ENCODE peak calls at places on chromosomes 11 and 22, in four cellular contexts. Z is cardiac muscle cell, G is breast epithelium, J is neural crest cell. H is an unnamed sample.
A peak's percentile ranks its signal among the peaks of the same experiment; 100 is the strongest.

GRCh38 chr11:28836285-28837081 is 728.3 kb downstream of the METTL15 start:
- DNase-seq in Z (peak; percentile 3), G (no peak), J (no peak), H (no peak)

GRCh38 chr11:65629579-65629978 is 8.3 kb upstream of the SIPA1 start:
- DNase-seq in Z (no peak), G (no peak), J (no peak), H (no peak)

GRCh38 chr11:127110542-127110941 is 110.0 kb upstream of the KIRREL3 start:
- DNase-seq in Z (no peak), G (no peak), J (no peak), H (no peak)

GRCh38 chr11:124761301-124762021 is 629 bp downstream of the ESAM start:
- DNase-seq in Z (no peak), G (no peak), J (no peak), H (no peak)

GRCh38 chr11:130749216-130749615 is 167.1 kb downstream of the SNX19 start:
- DNase-seq in Z (no peak), G (no peak), J (no peak), H (no peak)

GRCh38 chr11:73851046-73851764 is 25.4 kb downstream of the COA4 start:
- DNase-seq in Z (peak; percentile 35), G (no peak), J (no peak), H (no peak)

GRCh38 chr22:44363214-44363979 is 50.6 kb upstream of the SHISAL1 start:
- DNase-seq in Z (no peak), G (peak; percentile 76), J (no peak), H (peak; percentile 79)

GRCh38 chr11:104609297-104609696 is 289.0 kb downstream of the CASP12 start:
- DNase-seq in Z (peak; percentile 66), G (no peak), J (peak; percentile 1), H (no peak)

GRCh38 chr22:43136255-43136654 is 6.9 kb downstream of the MCAT start:
- DNase-seq in Z (peak; percentile 78), G (no peak), J (peak; percentile 55), H (no peak)

GRCh38 chr11:83459802-83460201 is 173.6 kb upstream of the CCDC90B start:
- DNase-seq in Z (no peak), G (no peak), J (no peak), H (no peak)

GRCh38 chr11:16779436-16779835 is 41.0 kb downstream of the C11orf58 start:
- DNase-seq in Z (no peak), G (no peak), J (no peak), H (no peak)

GRCh38 chr11:2586091-2586792 is 113.6 kb downstream of the KCNQ1OT1 start:
- DNase-seq in Z (no peak), G (peak; percentile 12), J (peak; percentile 0), H (no peak)

GRCh38 chr11:6655790-6656580 is at the start of gene DCHS1:
- DNase-seq in Z (peak; percentile 66), G (no peak), J (peak; percentile 33), H (no peak)

GRCh38 chr11:59801981-59802638 is 8.5 kb downstream of the MRPL16 start:
- DNase-seq in Z (no peak), G (no peak), J (no peak), H (no peak)

GRCh38 chr22:40668611-40669390 is 10.5 kb upstream of the MCHR1 start:
- DNase-seq in Z (no peak), G (no peak), J (no peak), H (no peak)

GRCh38 chr11:70456921-70457532 is 58.7 kb downstream of the CTTN start:
- DNase-seq in Z (no peak), G (no peak), J (no peak), H (no peak)

GRCh38 chr22:42547562-42547961 is 6.2 kb upstream of the SERHL2 start:
- DNase-seq in Z (no peak), G (no peak), J (no peak), H (no peak)

GRCh38 chr11:69834251-69834650 is 15.0 kb upstream of the FGF3 start:
- DNase-seq in Z (no peak), G (no peak), J (no peak), H (peak; percentile 3)

GRCh38 chr11:133597236-133597635 is 64.9 kb upstream of the OPCML start:
- DNase-seq in Z (no peak), G (no peak), J (no peak), H (no peak)

GRCh38 chr11:28505216-28505615 is 397.0 kb downstream of the METTL15 start:
- DNase-seq in Z (no peak), G (no peak), J (no peak), H (no peak)

GRCh38 chr11:43685483-43685882 is 4.9 kb downstream of the HSD17B12 start:
- DNase-seq in Z (no peak), G (no peak), J (no peak), H (no peak)

GRCh38 chr11:27296406-27296994 is 66.5 kb downstream of the CCDC34 start:
- DNase-seq in Z (peak; percentile 64), G (no peak), J (no peak), H (no peak)

GRCh38 chr11:1569251-1569780 is 2.8 kb downstream of the DUSP8 start:
- DNase-seq in Z (no peak), G (no peak), J (no peak), H (no peak)

GRCh38 chr11:1566381-1567051 is 5.6 kb downstream of the DUSP8 start:
- DNase-seq in Z (no peak), G (no peak), J (no peak), H (no peak)

GRCh38 chr11:1568451-1568911 is 3.6 kb downstream of the DUSP8 start:
- DNase-seq in Z (no peak), G (no peak), J (no peak), H (no peak)

GRCh38 chr11:1567052-1567720 is 4.9 kb downstream of the DUSP8 start:
- DNase-seq in Z (no peak), G (no peak), J (no peak), H (no peak)

DNA sequence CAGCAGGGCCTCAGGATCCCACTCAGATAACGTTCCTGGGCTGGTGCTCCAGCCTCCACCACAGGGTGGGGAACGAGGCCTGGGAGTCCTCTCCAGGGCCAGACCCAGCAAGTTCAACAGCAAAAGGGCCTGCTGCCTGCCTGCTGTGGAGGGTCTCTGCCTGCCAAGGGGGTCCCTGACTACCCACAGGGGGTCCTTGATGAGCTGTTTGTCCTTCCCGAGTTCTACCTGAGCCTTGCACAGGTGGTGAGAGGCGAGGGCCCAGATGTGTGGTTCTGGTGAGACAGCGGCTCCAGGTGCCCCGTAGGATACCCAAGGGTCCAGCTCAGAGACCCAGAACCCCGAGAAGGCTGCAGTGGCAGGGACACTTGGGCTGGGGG is 4.4 kb downstream of the DUSP8 start:
- DNase-seq in Z (no peak), G (no peak), J (no peak), H (no peak)
- TF ChIP-seq CTCF in Z (no peak), G (no peak), J (no peak), H (no peak)

GRCh38 chr11:93652161-93652597 is 9.3 kb upstream of the CEP295 start:
- DNase-seq in Z (peak; percentile 35), G (no peak), J (peak; percentile 70), H (no peak)

GRCh38 chr11:93651052-93651451 is 10.4 kb upstream of the CEP295 start:
- DNase-seq in Z (no peak), G (no peak), J (no peak), H (no peak)

GRCh38 chr11:93646399-93646798 is 15.1 kb upstream of the CEP295 start:
- DNase-seq in Z (no peak), G (no peak), J (no peak), H (no peak)

GRCh38 chr11:93645938-93646337 is 15.5 kb upstream of the CEP295 start:
- DNase-seq in Z (no peak), G (no peak), J (no peak), H (no peak)

DNA sequence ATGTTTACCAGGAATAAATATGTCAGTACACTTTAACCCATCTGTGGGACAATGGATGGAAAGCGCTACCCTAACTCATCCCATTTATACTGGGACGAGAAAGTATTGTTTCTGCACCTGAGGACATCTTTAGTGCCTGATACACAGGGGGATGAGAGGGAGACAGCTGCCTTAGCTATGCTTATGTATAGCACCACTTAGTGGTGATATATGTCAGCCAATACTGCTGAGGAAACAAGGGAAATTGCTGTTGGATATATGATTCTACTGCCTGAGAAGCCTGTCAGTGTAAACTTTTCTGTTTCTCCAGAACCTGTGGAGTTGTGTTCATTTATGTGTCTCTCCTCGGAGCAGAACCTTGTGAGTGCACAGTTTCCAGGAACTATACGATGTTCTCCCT is 13.3 kb upstream of the CEP295 start:
- DNase-seq in Z (peak; percentile 11), G (no peak), J (no peak), H (no peak)
- TF ChIP-seq CTCF in Z (peak; percentile 50), G (no peak), J (peak; percentile 50), H (no peak)

DNA sequence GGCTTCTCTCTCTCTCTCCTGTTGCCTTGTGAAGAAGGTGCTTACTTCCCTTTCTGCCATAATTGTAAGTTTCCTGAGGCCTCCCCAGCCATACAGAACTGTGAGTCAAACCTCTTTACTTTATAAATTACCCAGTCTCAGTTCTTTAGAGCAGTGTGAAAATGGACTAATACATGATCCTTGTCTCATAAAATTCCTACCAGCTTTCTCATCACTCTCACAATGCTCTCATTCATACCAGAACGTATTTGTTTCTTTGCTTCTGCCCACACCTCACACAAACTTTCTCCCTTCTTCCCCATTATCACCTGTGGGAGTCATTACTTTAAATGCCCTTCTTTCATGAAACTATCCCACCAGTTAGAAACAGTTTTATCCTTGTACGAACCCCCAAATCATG is 62.7 kb upstream of the ARHGAP42 start:
- DNase-seq in Z (no peak), G (no peak), J (no peak), H (no peak)
- TF ChIP-seq CTCF in Z (no peak), G (no peak), J (no peak), H (no peak)

GRCh38 chr11:88341852-88342251 is 4.3 kb upstream of the CTSC start:
- DNase-seq in Z (no peak), G (no peak), J (no peak), H (no peak)
- TF ChIP-seq CTCF in Z (no peak), G (no peak), J (no peak), H (no peak)

GRCh38 chr11:57336111-57336666 is 497 bp upstream of the SSRP1 start:
- DNase-seq in Z (no peak), G (no peak), J (no peak), H (no peak)
- TF ChIP-seq CTCF in Z (no peak), G (no peak), J (no peak), H (no peak)